ENCODE peak calls at places on chromosome 20, in ten cellular contexts. U, I, H, Q, E, N, J, A, F and M are unnamed samples.

GRCh38 chr20:49887251-49887827 is 28.0 kb downstream of the SPATA2 start:
- DNase-seq in U (peak), I (no peak), H (no peak), Q (no peak), E (peak), N (no peak), J (peak), A (no peak), F (no peak), M (no peak)

GRCh38 chr20:13274311-13274965 is 53.4 kb downstream of the ISM1 start:
- DNase-seq in U (no peak), I (no peak), H (no peak), Q (no peak), E (no peak), N (peak), J (no peak), A (no peak), F (no peak), M (peak)

GRCh38 chr20:17169575-17170136 is 57.2 kb upstream of the PCSK2 start:
- DNase-seq in U (no peak), I (no peak), H (no peak), Q (no peak), E (peak), N (no peak), J (peak), A (no peak), F (no peak), M (peak)

GRCh38 chr20:62339647-62340062 is 27.5 kb downstream of the LAMA5 start:
- DNase-seq in U (no peak), I (no peak), H (no peak), Q (no peak), E (peak), N (no peak), J (no peak), A (no peak), F (no peak), M (no peak)

GRCh38 chr20:43507150-43508080 is at the start of gene L3MBTL1:
- DNase-seq in U (peak), I (peak), H (no peak), Q (no peak), E (peak), N (peak), J (peak), A (no peak), F (no peak), M (no peak)

GRCh38 chr20:653110-653589 is at the start of gene SRXN1:
- DNase-seq in U (peak), I (peak), H (peak), Q (peak), E (peak), N (peak), J (peak), A (peak), F (no peak), M (peak)

GRCh38 chr20:61832181-61832580 is 233.5 kb downstream of the TAF4 start:
- DNase-seq in U (peak), I (peak), H (no peak), Q (no peak), E (no peak), N (no peak), J (no peak), A (no peak), F (no peak), M (no peak)

GRCh38 chr20:3616250-3616649 is 46.9 kb downstream of the GFRA4 start:
- DNase-seq in U (no peak), I (peak), H (no peak), Q (peak), E (no peak), N (no peak), J (peak), A (no peak), F (no peak), M (no peak)

GRCh38 chr20:33994624-33994913 is 858 bp downstream of the RALY start:
- DNase-seq in U (no peak), I (no peak), H (no peak), Q (no peak), E (no peak), N (no peak), J (no peak), A (no peak), F (no peak), M (no peak)